ENCODE peak calls at places on chromosome 12, in ten cellular contexts. L is lung, S is body of pancreas, D is AG09309, N is B cell, Z is A549, V is WTC11, X is cardiac muscle cell, F is esophagus muscularis mucosa, A is left ventricle myocardium inferior. E is an unnamed sample.

GRCh38 chr12:113186033-113186365 is 478 bp downstream of the RITA1 start:
- DNase-seq in L (no peak), V (no peak), F (no peak), S (no peak), D (no peak), N (no peak), X (no peak), A (no peak), Z (no peak), E (no peak)

GRCh38 chr12:119749666-119750065 is 81.7 kb downstream of the PRKAB1 start:
- DNase-seq in F (no peak), A (no peak), V (no peak), S (no peak), X (no peak), N (no peak), Z (no peak), L (no peak), D (no peak), E (no peak)

GRCh38 chr12:93127107-93127560 is 198.0 kb upstream of the EEA1 start:
- DNase-seq in Z (no peak), S (no peak), X (no peak), L (no peak), D (no peak), A (no peak), V (no peak), N (no peak), F (no peak), E (no peak)

GRCh38 chr12:109877504-109878246 is 2.7 kb downstream of the GLTP start:
- DNase-seq in L (no peak), V (no peak), N (no peak), S (no peak), X (no peak), D (no peak), Z (no peak), F (no peak), A (no peak), E (no peak)

GRCh38 chr12:103952497-103952896 is 13.2 kb upstream of the TDG start:
- DNase-seq in A (no peak), D (no peak), X (no peak), Z (no peak), L (no peak), N (no peak), V (no peak), F (no peak), S (no peak), E (no peak)

GRCh38 chr12:1171657-1172056 is 180.6 kb downstream of the ERC1 start:
- DNase-seq in S (no peak), Z (no peak), V (no peak), F (no peak), D (no peak), N (no peak), L (no peak), A (no peak), X (peak), E (no peak)

GRCh38 chr12:42921741-42922511 is 332.4 kb upstream of the PRICKLE1 start:
- DNase-seq in L (no peak), S (no peak), F (no peak), D (peak), X (no peak), Z (no peak), V (no peak), N (no peak), A (no peak), E (no peak)

GRCh38 chr12:59570134-59570533 is 25.7 kb upstream of the SLC16A7 start:
- DNase-seq in V (no peak), L (no peak), X (no peak), S (no peak), D (no peak), A (no peak), N (no peak), F (no peak), Z (no peak), E (no peak)

GRCh38 chr12:76711241-76711640 is 52.7 kb upstream of the ZDHHC17 start:
- DNase-seq in V (no peak), S (no peak), F (no peak), L (no peak), A (no peak), X (no peak), N (no peak), D (no peak), Z (no peak), E (no peak)

GRCh38 chr12:39103552-39104165 is 198.3 kb upstream of the CPNE8 start:
- DNase-seq in X (peak), S (no peak), A (no peak), F (no peak), D (peak), N (peak), V (no peak), L (no peak), Z (peak), E (peak)

GRCh38 chr12:1918081-1918874 is at the start of gene CACNA2D4:
- DNase-seq in X (no peak), F (peak), L (peak), Z (no peak), D (no peak), S (no peak), N (no peak), V (no peak), A (no peak), E (peak)

GRCh38 chr12:128076188-128076587 is 190.8 kb upstream of the TMEM132C start:
- DNase-seq in N (no peak), A (no peak), L (no peak), V (no peak), D (peak), Z (no peak), F (no peak), X (no peak), S (no peak), E (no peak)

GRCh38 chr12:18700254-18700653 is 37.6 kb downstream of the PLCZ1 start:
- DNase-seq in A (no peak), S (no peak), N (no peak), X (no peak), Z (no peak), V (no peak), D (peak), F (no peak), L (no peak), E (no peak)

GRCh38 chr12:20604408-20604807 is 90.7 kb upstream of the SLCO1C1 start:
- DNase-seq in F (no peak), D (no peak), X (no peak), Z (no peak), V (no peak), L (no peak), N (no peak), A (no peak), S (no peak), E (no peak)

GRCh38 chr12:123231931-123232330 is 1.0 kb downstream of the MPHOSPH9 start:
- DNase-seq in F (no peak), L (no peak), N (no peak), A (no peak), S (no peak), V (no peak), X (no peak), Z (peak), D (no peak), E (no peak)

GRCh38 chr12:57343703-57344378 is 87.0 kb downstream of the R3HDM2 start:
- DNase-seq in Z (no peak), S (no peak), D (no peak), L (no peak), F (no peak), N (no peak), A (no peak), V (no peak), X (no peak), E (peak)

GRCh38 chr12:86572455-86572854 is 316.3 kb upstream of the MGAT4C start:
- DNase-seq in A (no peak), F (no peak), D (no peak), V (no peak), X (no peak), S (no peak), N (no peak), L (no peak), Z (no peak), E (no peak)

GRCh38 chr12:69008510-69008909 is 75.5 kb upstream of the CPM start:
- DNase-seq in N (no peak), D (no peak), V (no peak), A (no peak), X (no peak), F (no peak), L (no peak), Z (no peak), S (no peak), E (no peak)

GRCh38 chr12:49784756-49785409 is 43.3 kb downstream of the NCKAP5L start:
- DNase-seq in Z (no peak), D (no peak), S (no peak), L (no peak), V (no peak), N (no peak), X (no peak), F (no peak), A (no peak), E (no peak)

GRCh38 chr12:85206543-85206942 is 73.5 kb upstream of the ALX1 start:
- DNase-seq in A (no peak), F (no peak), S (no peak), X (no peak), Z (no peak), L (no peak), N (no peak), V (no peak), D (no peak), E (no peak)

GRCh38 chr12:101946233-101946611 is 68.8 kb downstream of the DRAM1 start:
- DNase-seq in F (no peak), N (no peak), A (no peak), X (no peak), D (no peak), Z (no peak), L (no peak), S (no peak), V (no peak), E (no peak)

GRCh38 chr12:91211869-91212268 is 29.3 kb upstream of the DCN start:
- DNase-seq in X (no peak), L (no peak), Z (no peak), A (no peak), F (no peak), N (no peak), V (no peak), S (no peak), D (no peak), E (no peak)

GRCh38 chr12:84804691-84805473 is 107.7 kb downstream of the SLC6A15 start:
- DNase-seq in N (no peak), F (no peak), L (no peak), S (no peak), A (no peak), D (no peak), V (no peak), Z (no peak), X (no peak), E (no peak)

GRCh38 chr12:82818276-82819035 is 131.8 kb downstream of the TMTC2 start:
- DNase-seq in Z (no peak), F (no peak), V (no peak), N (no peak), X (no peak), A (no peak), S (no peak), L (no peak), D (no peak), E (no peak)

GRCh38 chr12:54463034-54463433 is 10.4 kb downstream of the GTSF1 start:
- DNase-seq in V (no peak), S (no peak), X (no peak), F (no peak), L (no peak), Z (no peak), A (peak), D (peak), N (no peak), E (no peak)

GRCh38 chr12:67355428-67356385 is 86.5 kb downstream of the CAND1 start:
- DNase-seq in F (no peak), S (peak), X (peak), N (peak), Z (no peak), L (no peak), A (no peak), V (no peak), D (no peak), E (peak)

GRCh38 chr12:132672678-132673077 is 14.5 kb downstream of the POLE start:
- DNase-seq in Z (no peak), A (no peak), L (no peak), V (no peak), N (no peak), D (no peak), S (no peak), F (no peak), X (no peak), E (no peak)

GRCh38 chr12:99906786-99907185 is 78.0 kb downstream of the ANKS1B start:
- DNase-seq in X (no peak), Z (no peak), N (no peak), F (no peak), L (no peak), A (no peak), V (no peak), D (no peak), S (no peak), E (no peak)

GRCh38 chr12:79452906-79453305 is 237.9 kb downstream of the PAWR start:
- DNase-seq in X (no peak), L (no peak), D (no peak), F (no peak), N (no peak), Z (no peak), V (no peak), S (no peak), A (no peak), E (no peak)

GRCh38 chr12:49345048-49345839 is 1.4 kb upstream of the DNAJC22 start:
- DNase-seq in A (no peak), N (peak), D (no peak), L (no peak), S (peak), Z (no peak), F (no peak), V (no peak), X (peak), E (peak)

GRCh38 chr12:49871263-49871561 is 28.3 kb upstream of the BCDIN3D start:
- DNase-seq in V (no peak), S (no peak), D (no peak), N (no peak), X (no peak), L (no peak), Z (no peak), F (no peak), A (no peak), E (no peak)

GRCh38 chr12:59820594-59821011 is 224.8 kb downstream of the SLC16A7 start:
- DNase-seq in A (no peak), L (no peak), V (no peak), F (no peak), X (no peak), D (peak), N (no peak), Z (no peak), S (no peak), E (no peak)

GRCh38 chr12:82781288-82782078 is 94.8 kb downstream of the TMTC2 start:
- DNase-seq in S (no peak), X (no peak), F (no peak), V (no peak), N (no peak), L (no peak), D (no peak), Z (no peak), A (no peak), E (no peak)

GRCh38 chr12:27732281-27732680 is 21.6 kb downstream of the MRPS35 start:
- DNase-seq in V (peak), D (no peak), F (no peak), Z (peak), N (no peak), L (no peak), S (no peak), X (peak), A (no peak), E (no peak)

GRCh38 chr12:42190376-42190775 is 45.7 kb upstream of the GXYLT1 start:
- DNase-seq in L (no peak), F (no peak), Z (no peak), X (no peak), V (no peak), D (no peak), N (no peak), A (no peak), S (no peak), E (no peak)

GRCh38 chr12:6052940-6053329 is 71.5 kb downstream of the VWF start:
- DNase-seq in L (no peak), X (no peak), D (no peak), A (no peak), V (no peak), N (no peak), F (no peak), Z (no peak), S (no peak), E (no peak)

GRCh38 chr12:122139266-122139665 is 34.8 kb downstream of the IL31 start:
- DNase-seq in N (no peak), D (no peak), X (no peak), V (no peak), F (no peak), L (no peak), S (no peak), Z (no peak), A (no peak), E (no peak)

GRCh38 chr12:116370004-116370404 is 92.5 kb upstream of the MED13L start:
- DNase-seq in V (no peak), D (no peak), X (no peak), A (no peak), L (no peak), F (no peak), N (no peak), S (no peak), Z (no peak), E (no peak)

GRCh38 chr12:25811656-25812126 is 146.8 kb upstream of the RASSF8 start:
- DNase-seq in D (no peak), F (no peak), S (no peak), V (no peak), X (no peak), L (no peak), Z (peak), N (no peak), A (no peak), E (peak)

GRCh38 chr12:25810683-25811082 is 147.8 kb upstream of the RASSF8 start:
- DNase-seq in Z (no peak), A (no peak), D (no peak), X (no peak), S (no peak), N (no peak), V (no peak), L (no peak), F (no peak), E (no peak)

GRCh38 chr12:25812295-25812694 is 146.2 kb upstream of the RASSF8 start:
- DNase-seq in F (no peak), A (no peak), S (no peak), N (no peak), Z (no peak), L (no peak), V (no peak), X (no peak), D (no peak), E (no peak)

GRCh38 chr12:25816637-25817036 is 141.8 kb upstream of the RASSF8 start:
- DNase-seq in F (no peak), D (no peak), N (no peak), S (no peak), L (no peak), A (no peak), V (no peak), Z (no peak), X (no peak), E (no peak)

DNA sequence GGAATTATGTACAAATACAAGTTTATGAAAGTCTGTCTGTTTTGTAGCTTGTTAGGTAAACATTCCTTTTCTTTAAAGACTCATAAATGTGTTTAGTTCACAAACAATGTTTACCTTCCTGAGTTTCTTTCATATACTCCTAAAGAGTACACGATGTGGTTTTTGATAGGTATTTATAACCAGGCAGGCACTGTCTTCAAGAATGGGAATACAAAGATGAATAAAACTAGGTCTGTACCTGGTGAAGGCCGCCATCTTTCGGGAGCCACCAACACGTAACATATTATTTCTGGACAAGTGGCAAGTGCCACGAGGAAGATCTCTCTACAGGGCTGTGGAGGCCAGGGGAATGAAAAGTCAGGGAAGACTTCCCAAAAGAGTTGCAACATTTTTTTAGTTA is 144.6 kb upstream of the RASSF8 start:
- DNase-seq in L (no peak), X (no peak), N (no peak), Z (no peak), S (no peak), F (no peak), D (no peak), V (no peak), A (no peak), E (no peak)
- TF ChIP-seq CTCF in L (no peak), X (no peak), N (no peak), Z (no peak), S (no peak), F (no peak), D (no peak), V (no peak), A (no peak), E (no peak)

DNA sequence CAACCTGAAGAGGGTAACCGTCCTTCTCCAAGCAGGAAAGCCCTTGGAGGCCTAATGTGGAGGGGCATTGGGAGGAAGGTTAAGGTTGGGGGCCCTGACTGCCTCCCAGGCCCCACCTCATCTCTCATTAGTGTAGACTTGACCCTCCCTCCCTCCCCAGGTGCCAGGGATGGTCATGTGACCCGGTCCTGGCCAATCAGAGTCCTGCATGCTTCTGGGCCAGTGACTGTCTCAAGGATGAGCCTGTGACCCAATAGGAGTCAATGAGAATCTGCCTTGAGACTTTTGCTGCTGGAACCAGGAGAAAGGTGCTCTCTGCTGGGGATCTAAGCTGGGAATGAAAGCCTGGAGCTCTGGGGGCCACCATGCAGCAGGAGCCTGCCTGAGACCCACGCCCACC is 70.8 kb downstream of the NCOR2 start:
- DNase-seq in Z (peak), X (no peak), L (no peak), N (no peak), F (no peak), V (no peak), D (no peak), S (no peak), A (no peak), E (peak)
- TF ChIP-seq CTCF in Z (no peak), X (no peak), L (no peak), N (no peak), F (no peak), V (no peak), D (no peak), S (no peak), A (no peak), E (no peak)

GRCh38 chr12:12121022-12121421 is 50.3 kb downstream of the BCL2L14 start:
- DNase-seq in V (no peak), S (no peak), X (no peak), D (no peak), L (no peak), N (no peak), A (no peak), F (no peak), Z (no peak), E (no peak)

GRCh38 chr12:12115531-12115930 is 44.8 kb downstream of the BCL2L14 start:
- DNase-seq in S (no peak), L (no peak), A (no peak), Z (no peak), N (no peak), F (no peak), D (no peak), V (no peak), X (no peak), E (no peak)

DNA sequence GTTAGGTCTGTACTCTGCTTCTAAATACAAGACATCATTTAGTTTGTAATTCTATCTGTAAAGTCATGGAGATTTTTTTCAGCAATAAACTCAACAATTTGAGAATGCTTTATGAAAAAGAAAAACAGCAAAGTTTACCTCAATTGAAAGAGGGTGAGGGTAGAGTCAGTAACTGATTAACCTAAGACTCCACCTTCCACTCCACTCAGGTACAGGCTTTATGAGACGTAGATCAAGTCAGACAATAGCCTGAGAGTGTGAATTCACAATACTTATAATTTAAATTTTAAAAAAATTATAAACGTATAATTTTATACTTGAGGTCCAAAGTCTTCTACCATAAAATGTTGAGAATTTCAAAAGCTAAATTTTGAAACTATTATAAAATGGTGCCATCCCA is 45.9 kb downstream of the BCL2L14 start:
- DNase-seq in D (no peak), Z (no peak), X (no peak), N (no peak), S (no peak), V (no peak), L (no peak), A (no peak), F (no peak), E (no peak)
- TF ChIP-seq CTCF in D (no peak), Z (no peak), X (no peak), N (no peak), S (no peak), V (no peak), L (no peak), A (no peak), F (no peak), E (no peak)

DNA sequence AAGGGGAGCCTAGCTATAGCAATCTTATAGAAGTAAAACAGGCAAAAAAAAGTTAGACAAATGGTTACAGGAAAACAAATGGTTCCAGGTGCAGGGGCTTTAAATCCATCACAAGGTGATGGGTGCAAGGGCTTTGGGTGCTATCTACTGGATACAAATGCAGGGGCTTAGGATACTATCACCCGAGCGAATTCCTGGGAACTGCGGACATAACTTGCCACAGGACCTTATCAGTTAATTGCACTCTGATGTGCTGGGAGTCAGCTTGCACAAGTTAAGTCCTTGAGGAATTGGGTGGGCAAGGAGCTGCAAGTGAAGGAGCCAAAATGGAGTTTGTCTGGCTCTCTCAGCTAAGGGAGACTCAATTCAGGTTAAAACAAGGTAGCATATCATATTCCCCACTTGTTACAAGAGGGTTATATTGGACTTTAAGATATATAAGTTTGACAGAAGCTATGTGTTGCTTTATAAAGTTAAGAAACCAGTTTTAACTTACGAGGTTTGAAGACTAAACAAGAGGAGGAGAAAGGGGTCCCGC is 115.0 kb upstream of the PZP start:
- DNase-seq in Z (no peak), A (no peak), S (no peak), N (no peak), F (no peak), V (no peak), X (no peak), L (no peak), D (no peak), E (no peak)
- TF ChIP-seq CTCF in Z (no peak), A (no peak), S (no peak), N (no peak), F (no peak), V (no peak), X (no peak), L (no peak), D (no peak), E (no peak)